ENCODE peak calls at places on chromosome 4, in four cellular contexts. One of them, this sample, is unnamed.

GRCh38 chr4:187685247-187685646 is 310.3 kb upstream of the ZFP42 start:
- DNase-seq in hippocampal formation: no peak
- DNase-seq in CD8-positive, alpha-beta memory T cell: no peak
- DNase-seq in fibroblast of lung: no peak
- DNase-seq in this sample: no peak

GRCh38 chr4:82892467-82892802 is 1.5 kb upstream of the SEC31A start:
- DNase-seq in fibroblast of lung: no peak
- DNase-seq in CD8-positive, alpha-beta memory T cell: no peak
- DNase-seq in hippocampal formation: no peak
- DNase-seq in this sample: no peak

GRCh38 chr4:148293571-148293970 is 148.6 kb downstream of the NR3C2 start:
- DNase-seq in hippocampal formation: no peak
- DNase-seq in fibroblast of lung: no peak
- DNase-seq in CD8-positive, alpha-beta memory T cell: no peak
- DNase-seq in this sample: no peak

GRCh38 chr4:38819569-38819968 is 15.0 kb upstream of the TLR1 start:
- DNase-seq in hippocampal formation: no peak
- DNase-seq in CD8-positive, alpha-beta memory T cell: no peak
- DNase-seq in fibroblast of lung: peak
- DNase-seq in this sample: no peak

GRCh38 chr4:7197910-7198309 is 5.6 kb downstream of the SORCS2 start:
- DNase-seq in fibroblast of lung: no peak
- DNase-seq in CD8-positive, alpha-beta memory T cell: no peak
- DNase-seq in hippocampal formation: no peak
- DNase-seq in this sample: no peak

GRCh38 chr4:172143605-172144314 is 330.6 kb downstream of the GALNTL6 start:
- DNase-seq in CD8-positive, alpha-beta memory T cell: no peak
- DNase-seq in hippocampal formation: no peak
- DNase-seq in fibroblast of lung: no peak
- DNase-seq in this sample: no peak

GRCh38 chr4:155967098-155967497 is 13.4 kb upstream of the CTSO start:
- DNase-seq in fibroblast of lung: peak
- DNase-seq in hippocampal formation: no peak
- DNase-seq in CD8-positive, alpha-beta memory T cell: no peak
- DNase-seq in this sample: peak

GRCh38 chr4:4673070-4673469 is 131.2 kb upstream of the STX18 start:
- DNase-seq in fibroblast of lung: peak
- DNase-seq in hippocampal formation: no peak
- DNase-seq in CD8-positive, alpha-beta memory T cell: no peak
- DNase-seq in this sample: no peak

GRCh38 chr4:56723201-56723605 is 42.1 kb upstream of the HOPX start:
- DNase-seq in fibroblast of lung: no peak
- DNase-seq in hippocampal formation: no peak
- DNase-seq in CD8-positive, alpha-beta memory T cell: no peak
- DNase-seq in this sample: no peak

GRCh38 chr4:106384878-106385277 is 16.3 kb upstream of the GIMD1 start:
- DNase-seq in CD8-positive, alpha-beta memory T cell: no peak
- DNase-seq in hippocampal formation: no peak
- DNase-seq in fibroblast of lung: no peak
- DNase-seq in this sample: no peak

GRCh38 chr4:38099908-38100407 is 139.8 kb downstream of the PTTG2 start:
- DNase-seq in fibroblast of lung: peak
- DNase-seq in hippocampal formation: no peak
- DNase-seq in CD8-positive, alpha-beta memory T cell: no peak
- DNase-seq in this sample: peak

GRCh38 chr4:152513078-152513477 is 22.8 kb downstream of the FBXW7 start:
- DNase-seq in hippocampal formation: no peak
- DNase-seq in CD8-positive, alpha-beta memory T cell: no peak
- DNase-seq in fibroblast of lung: no peak
- DNase-seq in this sample: no peak

GRCh38 chr4:168998596-168998995 is 11.5 kb downstream of the CBR4 start:
- DNase-seq in hippocampal formation: no peak
- DNase-seq in CD8-positive, alpha-beta memory T cell: no peak
- DNase-seq in fibroblast of lung: no peak
- DNase-seq in this sample: no peak

GRCh38 chr4:94262163-94263016 is 54.7 kb downstream of the SMARCAD1 start:
- DNase-seq in hippocampal formation: no peak
- DNase-seq in fibroblast of lung: peak
- DNase-seq in CD8-positive, alpha-beta memory T cell: no peak
- DNase-seq in this sample: no peak

GRCh38 chr4:176044589-176044951 is 21.1 kb upstream of the WDR17 start:
- DNase-seq in CD8-positive, alpha-beta memory T cell: no peak
- DNase-seq in fibroblast of lung: peak
- DNase-seq in hippocampal formation: peak
- DNase-seq in this sample: no peak

GRCh38 chr4:2330119-2331042 is 68.5 kb upstream of the MXD4 start:
- DNase-seq in CD8-positive, alpha-beta memory T cell: no peak
- DNase-seq in fibroblast of lung: peak
- DNase-seq in hippocampal formation: no peak
- DNase-seq in this sample: peak

GRCh38 chr4:93184093-93184492 is 644.5 kb upstream of the ATOH1 start:
- DNase-seq in hippocampal formation: no peak
- DNase-seq in CD8-positive, alpha-beta memory T cell: no peak
- DNase-seq in fibroblast of lung: no peak
- DNase-seq in this sample: no peak

GRCh38 chr4:2354760-2355159 is 63.7 kb downstream of the ZFYVE28 start:
- DNase-seq in CD8-positive, alpha-beta memory T cell: peak
- DNase-seq in fibroblast of lung: no peak
- DNase-seq in hippocampal formation: no peak
- DNase-seq in this sample: no peak

GRCh38 chr4:139795915-139796314 is 130.3 kb downstream of the MGST2 start:
- DNase-seq in fibroblast of lung: no peak
- DNase-seq in hippocampal formation: no peak
- DNase-seq in CD8-positive, alpha-beta memory T cell: no peak
- DNase-seq in this sample: no peak

GRCh38 chr4:62640296-62640695 is 1440.2 kb downstream of the ADGRL3 start:
- DNase-seq in hippocampal formation: no peak
- DNase-seq in fibroblast of lung: peak
- DNase-seq in CD8-positive, alpha-beta memory T cell: no peak
- DNase-seq in this sample: no peak

GRCh38 chr4:149830823-149831222 is 15.2 kb upstream of the IQCM start:
- DNase-seq in CD8-positive, alpha-beta memory T cell: no peak
- DNase-seq in fibroblast of lung: peak
- DNase-seq in hippocampal formation: no peak
- DNase-seq in this sample: no peak

GRCh38 chr4:41944089-41944488 is 8.9 kb downstream of the TMEM33 start:
- DNase-seq in fibroblast of lung: no peak
- DNase-seq in CD8-positive, alpha-beta memory T cell: no peak
- DNase-seq in hippocampal formation: no peak
- DNase-seq in this sample: no peak

GRCh38 chr4:8939887-8940742 is 68.5 kb upstream of the HMX1 start:
- DNase-seq in fibroblast of lung: no peak
- DNase-seq in CD8-positive, alpha-beta memory T cell: no peak
- DNase-seq in hippocampal formation: no peak
- DNase-seq in this sample: no peak

GRCh38 chr4:122053186-122053585 is 98.9 kb upstream of the BLTP1 start:
- DNase-seq in fibroblast of lung: no peak
- DNase-seq in CD8-positive, alpha-beta memory T cell: no peak
- DNase-seq in hippocampal formation: no peak
- DNase-seq in this sample: no peak

GRCh38 chr4:105496899-105497298 is 23.0 kb upstream of the PPA2 start:
- DNase-seq in fibroblast of lung: no peak
- DNase-seq in hippocampal formation: no peak
- DNase-seq in CD8-positive, alpha-beta memory T cell: no peak
- DNase-seq in this sample: no peak

GRCh38 chr4:182188622-182189021 is 54.6 kb upstream of the TENM3 start:
- DNase-seq in CD8-positive, alpha-beta memory T cell: no peak
- DNase-seq in hippocampal formation: no peak
- DNase-seq in fibroblast of lung: peak
- DNase-seq in this sample: peak

GRCh38 chr4:147378780-147379179 is 102.1 kb upstream of the EDNRA start:
- DNase-seq in CD8-positive, alpha-beta memory T cell: no peak
- DNase-seq in fibroblast of lung: no peak
- DNase-seq in hippocampal formation: no peak
- DNase-seq in this sample: no peak

GRCh38 chr4:42568610-42569207 is 88.2 kb downstream of the ATP8A1 start:
- DNase-seq in fibroblast of lung: peak
- DNase-seq in CD8-positive, alpha-beta memory T cell: peak
- DNase-seq in hippocampal formation: peak
- DNase-seq in this sample: peak

GRCh38 chr4:72567821-72568620 is 1.0 kb downstream of the ADAMTS3 start:
- DNase-seq in CD8-positive, alpha-beta memory T cell: no peak
- DNase-seq in fibroblast of lung: peak
- DNase-seq in hippocampal formation: peak
- DNase-seq in this sample: peak

GRCh38 chr4:180028682-180029081 is 2214.5 kb upstream of the TENM3 start:
- DNase-seq in hippocampal formation: no peak
- DNase-seq in fibroblast of lung: peak
- DNase-seq in CD8-positive, alpha-beta memory T cell: no peak
- DNase-seq in this sample: no peak

This sample was measured in skeletal muscle cell.